ENCODE peak calls at places on chromosomes 12 and 14, in five cellular contexts. B is HT1080; Q is Ammon's horn; K is neural crest cell; I is activated T-helper 1 cell treated with anti-CD3 and anti-CD28 coated beads, Interleukin-12 subunit alpha, Interleukin-12 subunit beta, Interleukin-2, Interleukin-4 antibody, amounts not matched to agents 30 ng/mL and 10 ng/mL and 1 ng/mL, durations not matched to agents 14 hours and 24 hours and 36 hours. R is an unnamed sample.

GRCh38 chr14:23344481-23344880 is 8.2 kb downstream of the SLC22A17 start:
- DNase-seq in B (no peak), Q (no peak), K (no peak), I (no peak), R (no peak)

GRCh38 chr12:122980192-122981035 is at the start of gene ARL6IP4:
- DNase-seq in B (peak; percentile 65), Q (peak; percentile 71), K (peak; percentile 41), I (peak; percentile 62), R (peak; percentile 57)

GRCh38 chr12:92041742-92042141 is 103.9 kb downstream of the BTG1 start:
- DNase-seq in B (peak; percentile 82), Q (no peak), K (no peak), I (peak; percentile 12), R (no peak)

GRCh38 chr14:79011091-79011919 is 841.1 kb downstream of the NRXN3 start:
- DNase-seq in B (peak; percentile 87), Q (peak; percentile 55), K (no peak), I (no peak), R (peak; percentile 71)

GRCh38 chr14:68842298-68842697 is 49.4 kb upstream of the ZFP36L1 start:
- DNase-seq in B (no peak), Q (no peak), K (no peak), I (no peak), R (no peak)

GRCh38 chr12:171743-172705 is 41.9 kb downstream of the SLC6A12 start:
- DNase-seq in B (no peak), Q (no peak), K (no peak), I (no peak), R (no peak)

GRCh38 chr12:123094349-123095073 is 56.4 kb downstream of the PITPNM2 start:
- DNase-seq in B (peak; percentile 47), Q (no peak), K (no peak), I (no peak), R (no peak)

GRCh38 chr12:9795945-9796344 is 31.3 kb upstream of the KLRF1 start:
- DNase-seq in B (no peak), Q (no peak), K (no peak), I (no peak), R (no peak)

GRCh38 chr12:4809449-4810218 is 89.4 kb downstream of the GALNT8 start:
- DNase-seq in B (no peak), Q (no peak), K (peak; percentile 25), I (no peak), R (no peak)

GRCh38 chr14:103103461-103104388 is 9.2 kb downstream of the EXOC3L4 start:
- DNase-seq in B (peak; percentile 68), Q (no peak), K (no peak), I (no peak), R (no peak)

GRCh38 chr12:52687527-52688385 is 7.5 kb upstream of the KRT1 start:
- DNase-seq in B (no peak), Q (no peak), K (no peak), I (no peak), R (no peak)

GRCh38 chr12:3743803-3744202 is 9.1 kb downstream of the CRACR2A start:
- DNase-seq in B (no peak), Q (no peak), K (no peak), I (peak; percentile 19), R (no peak)

GRCh38 chr14:99818503-99819036 is 25.4 kb downstream of the EML1 start:
- DNase-seq in B (no peak), Q (no peak), K (no peak), I (no peak), R (no peak)

GRCh38 chr12:51900323-51900889 is 6.9 kb upstream of the ACVRL1 start:
- DNase-seq in B (no peak), Q (no peak), K (no peak), I (no peak), R (no peak)

GRCh38 chr12:59040651-59041050 is 120.3 kb upstream of the LRIG3 start:
- DNase-seq in B (peak; percentile 76), Q (no peak), K (no peak), I (no peak), R (no peak)

GRCh38 chr12:43282106-43282505 is 269.9 kb downstream of the ADAMTS20 start:
- DNase-seq in B (no peak), Q (peak; percentile 22), K (no peak), I (no peak), R (no peak)

GRCh38 chr14:49401373-49401772 is 184.8 kb downstream of the RPS29 start:
- DNase-seq in B (no peak), Q (no peak), K (no peak), I (no peak), R (no peak)

GRCh38 chr12:116525418-116526001 is 33.7 kb upstream of the MAP1LC3B2 start:
- DNase-seq in B (peak; percentile 88), Q (peak; percentile 38), K (no peak), I (no peak), R (peak; percentile 31)

GRCh38 chr14:68576031-68576430 is 216.8 kb downstream of the ZFP36L1 start:
- DNase-seq in B (peak; percentile 47), Q (no peak), K (no peak), I (no peak), R (no peak)

GRCh38 chr12:95955549-95956159 is 12.5 kb downstream of the AMDHD1 start:
- DNase-seq in B (no peak), Q (no peak), K (no peak), I (no peak), R (no peak)

GRCh38 chr12:1616233-1617066 is 12.6 kb upstream of the WNT5B start:
- DNase-seq in B (no peak), Q (no peak), K (no peak), I (no peak), R (no peak)

GRCh38 chr14:78519863-78520262 is 349.7 kb downstream of the NRXN3 start:
- DNase-seq in B (no peak), Q (peak; percentile 17), K (peak; percentile 68), I (no peak), R (peak; percentile 4)

GRCh38 chr14:105023791-105024480 is 3.1 kb upstream of the CDCA4 start:
- DNase-seq in B (peak; percentile 83), Q (no peak), K (no peak), I (no peak), R (no peak)

GRCh38 chr12:115294443-115295133 is 610.6 kb upstream of the TBX3 start:
- DNase-seq in B (peak; percentile 34), Q (no peak), K (no peak), I (no peak), R (no peak)

GRCh38 chr12:38386238-38386985 is 69.8 kb downstream of the ALG10B start:
- DNase-seq in B (peak; percentile 1), Q (no peak), K (no peak), I (no peak), R (no peak)

GRCh38 chr14:69133206-69134125 is 19.5 kb downstream of the DCAF5 start:
- DNase-seq in B (peak; percentile 61), Q (no peak), K (no peak), I (no peak), R (no peak)

GRCh38 chr14:22606380-22606779 is 8.3 kb downstream of the ABHD4 start:
- DNase-seq in B (no peak), Q (no peak), K (no peak), I (no peak), R (no peak)

GRCh38 chr14:89861630-89862029 is 92.9 kb downstream of the EFCAB11 start:
- DNase-seq in B (no peak), Q (no peak), K (no peak), I (no peak), R (no peak)

GRCh38 chr14:30861200-30861599 is 13.2 kb upstream of the COCH start:
- DNase-seq in B (no peak), Q (no peak), K (no peak), I (no peak), R (no peak)

GRCh38 chr12:123614531-123614930 is 12.6 kb downstream of the DDX55 start:
- DNase-seq in B (peak; percentile 13), Q (no peak), K (no peak), I (no peak), R (no peak)

GRCh38 chr12:47835831-47836155 is 16.1 kb upstream of the HDAC7 start:
- DNase-seq in B (no peak), Q (no peak), K (no peak), I (no peak), R (no peak)

GRCh38 chr14:59221558-59221957 is 33.1 kb downstream of the DAAM1 start:
- DNase-seq in B (peak; percentile 45), Q (no peak), K (no peak), I (no peak), R (no peak)

GRCh38 chr14:28245216-28245615 is 521.4 kb upstream of the FOXG1 start:
- DNase-seq in B (no peak), Q (no peak), K (no peak), I (no peak), R (no peak)

GRCh38 chr12:102918840-102919239 is 1.8 kb upstream of the PAH start:
- DNase-seq in B (no peak), Q (no peak), K (no peak), I (no peak), R (no peak)

GRCh38 chr12:65822732-65823480 is 1.4 kb upstream of the HMGA2 start:
- DNase-seq in B (no peak), Q (no peak), K (peak; percentile 55), I (no peak), R (peak; percentile 90)

GRCh38 chr14:102694530-102695171 is 82.6 kb upstream of the TRAF3 start:
- DNase-seq in B (peak; percentile 55), Q (peak; percentile 86), K (peak; percentile 69), I (peak; percentile 37), R (peak; percentile 92)

GRCh38 chr14:21807975-21808374 is 134.4 kb upstream of the OR4E1 start:
- DNase-seq in B (no peak), Q (no peak), K (no peak), I (no peak), R (no peak)

GRCh38 chr14:102616318-102616717 is 23.9 kb downstream of the RCOR1 start:
- DNase-seq in B (no peak), Q (no peak), K (no peak), I (no peak), R (no peak)